ENCODE peak calls at places on chromosomes 5 and 9, in seven cellular contexts. One of them, this sample, is unnamed.

GRCh38 chr5:1732955-1733354 is 66.7 kb downstream of the MRPL36 start:
- DNase-seq in upper lobe of left lung: no peak
- DNase-seq in uterus: no peak
- DNase-seq in mammary epithelial cell: no peak
- DNase-seq in CD4-positive, CD25-positive, alpha-beta regulatory T cell: no peak
- DNase-seq in psoas muscle: no peak
- DNase-seq in GM23248: no peak
- DNase-seq in this sample: no peak

GRCh38 chr9:94915476-94916450 is 189.3 kb downstream of the AOPEP start:
- DNase-seq in psoas muscle: no peak
- DNase-seq in CD4-positive, CD25-positive, alpha-beta regulatory T cell: no peak
- DNase-seq in GM23248: no peak
- DNase-seq in mammary epithelial cell: no peak
- DNase-seq in uterus: peak; percentile 72
- DNase-seq in upper lobe of left lung: no peak
- DNase-seq in this sample: no peak

GRCh38 chr9:78606011-78606410 is 309.1 kb downstream of the PSAT1 start:
- DNase-seq in psoas muscle: no peak
- DNase-seq in upper lobe of left lung: no peak
- DNase-seq in mammary epithelial cell: no peak
- DNase-seq in CD4-positive, CD25-positive, alpha-beta regulatory T cell: no peak
- DNase-seq in GM23248: no peak
- DNase-seq in uterus: no peak
- DNase-seq in this sample: no peak

GRCh38 chr5:38554860-38555259 is 1.6 kb downstream of the LIFR start:
- DNase-seq in psoas muscle: no peak
- DNase-seq in uterus: no peak
- DNase-seq in CD4-positive, CD25-positive, alpha-beta regulatory T cell: no peak
- DNase-seq in GM23248: no peak
- DNase-seq in mammary epithelial cell: no peak
- DNase-seq in upper lobe of left lung: no peak
- DNase-seq in this sample: no peak

GRCh38 chr9:89457376-89457855 is 40.5 kb downstream of the SEMA4D start:
- DNase-seq in GM23248: no peak
- DNase-seq in CD4-positive, CD25-positive, alpha-beta regulatory T cell: no peak
- DNase-seq in uterus: no peak
- DNase-seq in mammary epithelial cell: no peak
- DNase-seq in upper lobe of left lung: no peak
- DNase-seq in psoas muscle: no peak
- DNase-seq in this sample: no peak

GRCh38 chr5:609506-609905 is 2.6 kb upstream of the CEP72 start:
- DNase-seq in upper lobe of left lung: no peak
- DNase-seq in CD4-positive, CD25-positive, alpha-beta regulatory T cell: no peak
- DNase-seq in psoas muscle: no peak
- DNase-seq in uterus: no peak
- DNase-seq in mammary epithelial cell: no peak
- DNase-seq in GM23248: no peak
- DNase-seq in this sample: no peak

GRCh38 chr9:115170674-115171073 is 52.7 kb upstream of the TNC start:
- DNase-seq in upper lobe of left lung: no peak
- DNase-seq in GM23248: peak; percentile 74
- DNase-seq in mammary epithelial cell: peak; percentile 85
- DNase-seq in psoas muscle: peak; percentile 13
- DNase-seq in CD4-positive, CD25-positive, alpha-beta regulatory T cell: no peak
- DNase-seq in uterus: no peak
- DNase-seq in this sample: peak; percentile 27

GRCh38 chr5:149188383-149188782 is 47.1 kb downstream of the ABLIM3 start:
- DNase-seq in upper lobe of left lung: no peak
- DNase-seq in GM23248: no peak
- DNase-seq in CD4-positive, CD25-positive, alpha-beta regulatory T cell: no peak
- DNase-seq in mammary epithelial cell: no peak
- DNase-seq in uterus: no peak
- DNase-seq in psoas muscle: no peak
- DNase-seq in this sample: no peak

GRCh38 chr5:78399115-78399514 is 38.7 kb downstream of the SCAMP1 start:
- DNase-seq in uterus: no peak
- DNase-seq in psoas muscle: no peak
- DNase-seq in mammary epithelial cell: no peak
- DNase-seq in GM23248: no peak
- DNase-seq in CD4-positive, CD25-positive, alpha-beta regulatory T cell: no peak
- DNase-seq in upper lobe of left lung: no peak
- DNase-seq in this sample: no peak

GRCh38 chr5:35939639-35940038 is 1.2 kb upstream of the CAPSL start:
- DNase-seq in CD4-positive, CD25-positive, alpha-beta regulatory T cell: no peak
- DNase-seq in GM23248: peak; percentile 19
- DNase-seq in psoas muscle: no peak
- DNase-seq in upper lobe of left lung: no peak
- DNase-seq in uterus: no peak
- DNase-seq in mammary epithelial cell: no peak
- DNase-seq in this sample: no peak

GRCh38 chr5:158639876-158640570 is 459.7 kb downstream of the EBF1 start:
- DNase-seq in CD4-positive, CD25-positive, alpha-beta regulatory T cell: no peak
- DNase-seq in psoas muscle: no peak
- DNase-seq in uterus: no peak
- DNase-seq in mammary epithelial cell: no peak
- DNase-seq in GM23248: peak; percentile 91
- DNase-seq in upper lobe of left lung: no peak
- DNase-seq in this sample: peak; percentile 86

GRCh38 chr9:127962278-127962677 is 18.5 kb downstream of the EEIG1 start:
- DNase-seq in GM23248: no peak
- DNase-seq in psoas muscle: no peak
- DNase-seq in upper lobe of left lung: no peak
- DNase-seq in mammary epithelial cell: no peak
- DNase-seq in CD4-positive, CD25-positive, alpha-beta regulatory T cell: no peak
- DNase-seq in uterus: peak; percentile 19
- DNase-seq in this sample: no peak

GRCh38 chr9:27429436-27429835 is 94.7 kb upstream of the IFNK start:
- DNase-seq in uterus: no peak
- DNase-seq in GM23248: no peak
- DNase-seq in psoas muscle: no peak
- DNase-seq in upper lobe of left lung: no peak
- DNase-seq in CD4-positive, CD25-positive, alpha-beta regulatory T cell: no peak
- DNase-seq in mammary epithelial cell: no peak
- DNase-seq in this sample: no peak

GRCh38 chr5:67732471-67732870 is 483.1 kb upstream of the PIK3R1 start:
- DNase-seq in mammary epithelial cell: no peak
- DNase-seq in CD4-positive, CD25-positive, alpha-beta regulatory T cell: no peak
- DNase-seq in uterus: no peak
- DNase-seq in upper lobe of left lung: no peak
- DNase-seq in psoas muscle: no peak
- DNase-seq in GM23248: no peak
- DNase-seq in this sample: no peak

GRCh38 chr9:33867747-33868429 is 50.9 kb downstream of the UBE2R2 start:
- DNase-seq in mammary epithelial cell: no peak
- DNase-seq in CD4-positive, CD25-positive, alpha-beta regulatory T cell: no peak
- DNase-seq in psoas muscle: peak; percentile 62
- DNase-seq in upper lobe of left lung: no peak
- DNase-seq in uterus: peak; percentile 40
- DNase-seq in GM23248: peak; percentile 71
- DNase-seq in this sample: no peak

GRCh38 chr9:90002299-90003045 is 397.7 kb downstream of the GADD45G start:
- DNase-seq in psoas muscle: no peak
- DNase-seq in uterus: no peak
- DNase-seq in mammary epithelial cell: no peak
- DNase-seq in upper lobe of left lung: no peak
- DNase-seq in GM23248: no peak
- DNase-seq in CD4-positive, CD25-positive, alpha-beta regulatory T cell: no peak
- DNase-seq in this sample: no peak

GRCh38 chr9:36293918-36294317 is 35.7 kb upstream of the GNE start:
- DNase-seq in GM23248: no peak
- DNase-seq in upper lobe of left lung: no peak
- DNase-seq in CD4-positive, CD25-positive, alpha-beta regulatory T cell: no peak
- DNase-seq in mammary epithelial cell: no peak
- DNase-seq in psoas muscle: no peak
- DNase-seq in uterus: no peak
- DNase-seq in this sample: no peak

GRCh38 chr9:79570449-79571308 is 1.1 kb upstream of the TLE4 start:
- DNase-seq in mammary epithelial cell: peak; percentile 23
- DNase-seq in uterus: peak; percentile 41
- DNase-seq in CD4-positive, CD25-positive, alpha-beta regulatory T cell: peak; percentile 16
- DNase-seq in psoas muscle: peak; percentile 28
- DNase-seq in GM23248: peak; percentile 77
- DNase-seq in upper lobe of left lung: peak; percentile 89
- DNase-seq in this sample: peak; percentile 24

GRCh38 chr5:41122459-41122858 is 51.3 kb upstream of the MROH2B start:
- DNase-seq in CD4-positive, CD25-positive, alpha-beta regulatory T cell: no peak
- DNase-seq in upper lobe of left lung: no peak
- DNase-seq in uterus: no peak
- DNase-seq in mammary epithelial cell: no peak
- DNase-seq in psoas muscle: no peak
- DNase-seq in GM23248: no peak
- DNase-seq in this sample: no peak

GRCh38 chr9:95458666-95459065 is 58.1 kb downstream of the PTCH1 start:
- DNase-seq in mammary epithelial cell: no peak
- DNase-seq in psoas muscle: no peak
- DNase-seq in GM23248: no peak
- DNase-seq in CD4-positive, CD25-positive, alpha-beta regulatory T cell: no peak
- DNase-seq in upper lobe of left lung: no peak
- DNase-seq in uterus: no peak
- DNase-seq in this sample: no peak

GRCh38 chr9:129665008-129665771 is at the start of gene PRRX2:
- DNase-seq in GM23248: peak; percentile 94
- DNase-seq in CD4-positive, CD25-positive, alpha-beta regulatory T cell: no peak
- DNase-seq in psoas muscle: peak; percentile 56
- DNase-seq in uterus: no peak
- DNase-seq in mammary epithelial cell: no peak
- DNase-seq in upper lobe of left lung: peak; percentile 90
- DNase-seq in this sample: peak; percentile 69

GRCh38 chr9:34170252-34170915 is 8.5 kb upstream of the UBAP1 start:
- DNase-seq in uterus: no peak
- DNase-seq in psoas muscle: no peak
- DNase-seq in upper lobe of left lung: no peak
- DNase-seq in GM23248: no peak
- DNase-seq in CD4-positive, CD25-positive, alpha-beta regulatory T cell: no peak
- DNase-seq in mammary epithelial cell: no peak
- DNase-seq in this sample: no peak

GRCh38 chr5:2999926-3000325 is 248.4 kb upstream of the IRX2 start:
- DNase-seq in mammary epithelial cell: no peak
- DNase-seq in upper lobe of left lung: no peak
- DNase-seq in psoas muscle: no peak
- DNase-seq in CD4-positive, CD25-positive, alpha-beta regulatory T cell: no peak
- DNase-seq in GM23248: no peak
- DNase-seq in uterus: no peak
- DNase-seq in this sample: no peak

GRCh38 chr5:59246470-59247250 is 646.9 kb downstream of the PDE4D start:
- DNase-seq in psoas muscle: no peak
- DNase-seq in CD4-positive, CD25-positive, alpha-beta regulatory T cell: no peak
- DNase-seq in upper lobe of left lung: no peak
- DNase-seq in uterus: no peak
- DNase-seq in mammary epithelial cell: peak; percentile 53
- DNase-seq in GM23248: no peak
- DNase-seq in this sample: no peak

DNA sequence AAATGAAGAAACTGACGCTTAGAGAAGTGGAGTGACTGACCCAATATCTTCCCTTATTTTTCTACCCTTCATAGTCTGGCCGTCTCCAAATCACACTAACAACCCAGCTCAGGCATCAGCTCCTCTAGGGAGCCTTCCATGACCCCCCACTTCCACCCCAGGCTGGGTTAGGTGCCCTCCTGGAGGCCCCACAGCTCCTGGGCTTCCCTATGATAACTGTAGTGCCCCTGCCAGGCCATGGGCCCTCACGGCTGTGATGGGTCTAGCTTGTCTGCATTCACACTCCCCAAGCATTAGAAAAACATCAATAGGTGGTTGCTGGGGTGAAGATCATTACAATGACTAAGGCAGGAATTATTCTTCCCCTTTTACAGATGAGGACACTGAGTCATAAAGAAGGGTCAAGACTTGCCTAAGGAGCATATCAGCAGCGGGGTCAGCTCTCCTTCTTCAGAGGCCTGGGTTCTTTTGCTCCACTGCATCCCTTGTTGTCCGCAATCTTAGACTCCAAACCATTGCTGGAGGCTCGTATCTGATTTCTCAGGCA is 7.3 kb downstream of the CORO2A start:
- DNase-seq in CD4-positive, CD25-positive, alpha-beta regulatory T cell: no peak
- DNase-seq in mammary epithelial cell: no peak
- DNase-seq in GM23248: no peak
- DNase-seq in upper lobe of left lung: no peak
- DNase-seq in psoas muscle: no peak
- DNase-seq in uterus: no peak
- DNase-seq in this sample: no peak
- H3K4me3 ChIP-seq in CD4-positive, CD25-positive, alpha-beta regulatory T cell: no peak overlapping the region
- H3K4me3 ChIP-seq in mammary epithelial cell: no peak overlapping the region
- H3K4me3 ChIP-seq in GM23248: no peak overlapping the region
- H3K4me3 ChIP-seq in upper lobe of left lung: no peak overlapping the region
- H3K4me3 ChIP-seq in psoas muscle: no peak overlapping the region
- H3K4me3 ChIP-seq in uterus: no peak overlapping the region
- H3K4me3 ChIP-seq in this sample: no peak overlapping the region

GRCh38 chr5:141260458-141261237 is 15.5 kb downstream of the PCDHB15 start:
- DNase-seq in upper lobe of left lung: no peak
- DNase-seq in uterus: no peak
- DNase-seq in CD4-positive, CD25-positive, alpha-beta regulatory T cell: no peak
- DNase-seq in mammary epithelial cell: no peak
- DNase-seq in psoas muscle: no peak
- DNase-seq in GM23248: peak; percentile 27
- DNase-seq in this sample: no peak
- H3K9me3 ChIP-seq in upper lobe of left lung: peaks cover 100% of the 10 kb centered on the region
- H3K9me3 ChIP-seq in uterus: peaks cover 100% of the 10 kb centered on the region
- H3K9me3 ChIP-seq in CD4-positive, CD25-positive, alpha-beta regulatory T cell: peaks cover 80% of the 10 kb centered on the region
- H3K9me3 ChIP-seq in mammary epithelial cell: peaks cover 43% of the 10 kb centered on the region
- H3K9me3 ChIP-seq in psoas muscle: peaks cover 97% of the 10 kb centered on the region
- H3K9me3 ChIP-seq in GM23248: peaks cover 20% of the 10 kb centered on the region
- H3K9me3 ChIP-seq in this sample: peaks cover 71% of the 10 kb centered on the region

GRCh38 chr5:17216974-17217325 is 481 bp upstream of the BASP1 start:
- DNase-seq in upper lobe of left lung: peak; percentile 86
- DNase-seq in GM23248: peak; percentile 55
- DNase-seq in CD4-positive, CD25-positive, alpha-beta regulatory T cell: no peak
- DNase-seq in mammary epithelial cell: no peak
- DNase-seq in uterus: peak; percentile 61
- DNase-seq in psoas muscle: no peak
- DNase-seq in this sample: peak; percentile 86
- H3K4me3 ChIP-seq in upper lobe of left lung: no peak overlapping the region
- H3K4me3 ChIP-seq in GM23248: peak overlapping the region; percentile 73
- H3K4me3 ChIP-seq in CD4-positive, CD25-positive, alpha-beta regulatory T cell: no peak overlapping the region
- H3K4me3 ChIP-seq in mammary epithelial cell: peak overlapping the region; percentile 9
- H3K4me3 ChIP-seq in uterus: peak overlapping the region; percentile 60
- H3K4me3 ChIP-seq in psoas muscle: peak overlapping the region; percentile 29
- H3K4me3 ChIP-seq in this sample: peak overlapping the region; percentile 41

GRCh38 chr9:2319421-2319820 is 302.2 kb upstream of the VLDLR start:
- DNase-seq in mammary epithelial cell: no peak
- DNase-seq in GM23248: peak; percentile 67
- DNase-seq in CD4-positive, CD25-positive, alpha-beta regulatory T cell: no peak
- DNase-seq in psoas muscle: no peak
- DNase-seq in upper lobe of left lung: no peak
- DNase-seq in uterus: no peak
- DNase-seq in this sample: no peak

GRCh38 chr9:2320126-2320525 is 301.5 kb upstream of the VLDLR start:
- DNase-seq in uterus: no peak
- DNase-seq in CD4-positive, CD25-positive, alpha-beta regulatory T cell: no peak
- DNase-seq in GM23248: peak; percentile 72
- DNase-seq in upper lobe of left lung: no peak
- DNase-seq in mammary epithelial cell: no peak
- DNase-seq in psoas muscle: no peak
- DNase-seq in this sample: no peak

GRCh38 chr9:2317591-2317990 is 302.4 kb downstream of the SMARCA2 start:
- DNase-seq in mammary epithelial cell: peak; percentile 71
- DNase-seq in uterus: no peak
- DNase-seq in psoas muscle: no peak
- DNase-seq in upper lobe of left lung: no peak
- DNase-seq in CD4-positive, CD25-positive, alpha-beta regulatory T cell: no peak
- DNase-seq in GM23248: peak; percentile 72
- DNase-seq in this sample: no peak

GRCh38 chr9:2321523-2322148 is 300.0 kb upstream of the VLDLR start:
- DNase-seq in GM23248: peak; percentile 20
- DNase-seq in upper lobe of left lung: no peak
- DNase-seq in uterus: no peak
- DNase-seq in CD4-positive, CD25-positive, alpha-beta regulatory T cell: no peak
- DNase-seq in psoas muscle: no peak
- DNase-seq in mammary epithelial cell: no peak
- DNase-seq in this sample: no peak

GRCh38 chr9:2320632-2321031 is 301.0 kb upstream of the VLDLR start:
- DNase-seq in uterus: no peak
- DNase-seq in psoas muscle: no peak
- DNase-seq in upper lobe of left lung: no peak
- DNase-seq in CD4-positive, CD25-positive, alpha-beta regulatory T cell: no peak
- DNase-seq in mammary epithelial cell: no peak
- DNase-seq in GM23248: no peak
- DNase-seq in this sample: no peak
- H3K9me3 ChIP-seq in uterus: peaks cover 3% of the 10 kb centered on the region
- H3K9me3 ChIP-seq in psoas muscle: no peaks in the 10 kb centered on the region
- H3K9me3 ChIP-seq in upper lobe of left lung: peaks cover 4% of the 10 kb centered on the region
- H3K9me3 ChIP-seq in CD4-positive, CD25-positive, alpha-beta regulatory T cell: no peaks in the 10 kb centered on the region
- H3K9me3 ChIP-seq in mammary epithelial cell: no peaks in the 10 kb centered on the region
- H3K9me3 ChIP-seq in GM23248: no peaks in the 10 kb centered on the region
- H3K9me3 ChIP-seq in this sample: no peaks in the 10 kb centered on the region

This sample was measured in MG63.